ENCODE peak calls at places on chromosomes 6 and 20, in five cellular contexts. O is foreskin fibroblast, F is body of pancreas, J is kidney, M is ascending aorta. U is an unnamed sample.

GRCh38 chr6:22600059-22600458 is 30.7 kb downstream of the HDGFL1 start:
- DNase-seq in J (no peak), F (no peak), O (peak), M (no peak), U (no peak)

GRCh38 chr6:69816569-69816968 is 19.8 kb upstream of the LMBRD1 start:
- DNase-seq in M (no peak), J (no peak), O (no peak), F (no peak), U (no peak)

GRCh38 chr6:154558984-154559383 is 48.5 kb upstream of the CNKSR3 start:
- DNase-seq in J (no peak), O (no peak), F (no peak), M (no peak), U (no peak)

GRCh38 chr6:45930419-45931059 is 85.1 kb downstream of the CLIC5 start:
- DNase-seq in M (no peak), O (peak), F (peak), J (peak), U (peak)

GRCh38 chr6:39225946-39226437 is 3.3 kb downstream of the KCNK5 start:
- DNase-seq in J (no peak), M (no peak), O (no peak), F (no peak), U (no peak)

GRCh38 chr6:41939091-41939847 is 2.3 kb downstream of the CCND3 start:
- DNase-seq in J (no peak), M (no peak), F (no peak), O (peak), U (no peak)

GRCh38 chr6:3669916-3670315 is 81.6 kb downstream of the PXDC1 start:
- DNase-seq in J (no peak), O (no peak), F (no peak), M (no peak), U (no peak)

GRCh38 chr6:102204336-102204735 is 810.8 kb downstream of the GRIK2 start:
- DNase-seq in J (no peak), M (no peak), F (no peak), O (no peak), U (no peak)

GRCh38 chr6:157985378-157986155 is 3.9 kb downstream of the SYNJ2 start:
- DNase-seq in O (peak), J (no peak), M (no peak), F (no peak), U (no peak)

GRCh38 chr6:93040375-93040774 is 379.0 kb downstream of the EPHA7 start:
- DNase-seq in F (no peak), O (no peak), J (no peak), M (no peak), U (peak)

GRCh38 chr6:157486632-157487031 is 105.6 kb downstream of the ZDHHC14 start:
- DNase-seq in M (no peak), J (no peak), O (no peak), F (no peak), U (no peak)

GRCh38 chr6:104256547-104257144 is 603.1 kb downstream of the HACE1 start:
- DNase-seq in O (no peak), F (no peak), J (no peak), M (no peak), U (no peak)

GRCh38 chr20:39893013-39893685 is 795.9 kb downstream of the MAFB start:
- DNase-seq in F (no peak), O (peak), J (no peak), M (no peak), U (peak)

GRCh38 chr6:41578714-41579610 is 32.8 kb downstream of the FOXP4 start:
- DNase-seq in J (no peak), M (no peak), F (no peak), O (peak), U (no peak)

GRCh38 chr6:79544939-79545450 is 7.8 kb upstream of the LCA5 start:
- DNase-seq in M (peak), O (peak), J (peak), F (peak), U (peak)

GRCh38 chr6:30495993-30496392 is 6.7 kb downstream of the HLA-E start:
- DNase-seq in F (no peak), O (no peak), M (no peak), J (no peak), U (no peak)

GRCh38 chr20:38855356-38855755 is 49.9 kb downstream of the PPP1R16B start:
- DNase-seq in F (no peak), M (no peak), J (no peak), O (peak), U (no peak)

GRCh38 chr6:111795558-111795957 is 77.7 kb downstream of the FYN start:
- DNase-seq in O (no peak), J (no peak), M (no peak), F (no peak), U (no peak)

GRCh38 chr20:23868321-23868720 is 11.2 kb downstream of the CST5 start:
- DNase-seq in M (no peak), O (no peak), J (no peak), F (no peak), U (no peak)

GRCh38 chr6:139533573-139534471 is 159.4 kb upstream of the CITED2 start:
- DNase-seq in M (no peak), J (peak), O (peak), F (peak), U (peak)

GRCh38 chr6:119495230-119495683 is 145.7 kb upstream of the MAN1A1 start:
- DNase-seq in M (no peak), O (no peak), F (peak), J (no peak), U (no peak)

GRCh38 chr6:104182811-104183210 is 676.9 kb downstream of the HACE1 start:
- DNase-seq in O (peak), F (no peak), M (no peak), J (no peak), U (peak)

GRCh38 chr6:13810688-13811446 is 3.5 kb downstream of the MCUR1 start:
- DNase-seq in F (no peak), J (no peak), M (no peak), O (peak), U (no peak)

GRCh38 chr6:165841153-165841558 is 178.1 kb upstream of the PDE10A start:
- DNase-seq in O (no peak), F (no peak), J (no peak), M (no peak), U (no peak)

GRCh38 chr6:13762648-13763441 is 51.2 kb upstream of the RANBP9 start:
- DNase-seq in J (no peak), F (no peak), M (peak), O (peak), U (peak)

GRCh38 chr6:127420558-127420957 is 38.6 kb downstream of the KIAA0408 start:
- DNase-seq in J (no peak), M (peak), F (peak), O (peak), U (peak)

GRCh38 chr20:7775072-7775471 is 165.2 kb downstream of the HAO1 start:
- DNase-seq in J (no peak), O (peak), F (no peak), M (no peak), U (no peak)

GRCh38 chr6:2468601-2468955 is 223.2 kb upstream of the GMDS start:
- DNase-seq in M (no peak), F (no peak), O (no peak), J (no peak), U (no peak)

GRCh38 chr6:135271626-135272025 is 90.5 kb downstream of the MYB start:
- DNase-seq in M (no peak), F (no peak), J (no peak), O (no peak), U (no peak)
- H3K4me3 ChIP-seq in M (no peak), F (no peak), J (no peak), O (no peak), U (no peak)

GRCh38 chr20:22414354-22414753 is 170.0 kb downstream of the FOXA2 start:
- DNase-seq in O (no peak), F (no peak), J (no peak), M (no peak), U (no peak)
- TF ChIP-seq CTCF in O (no peak), F (no peak), J (no peak), M (no peak), U (no peak)

DNA sequence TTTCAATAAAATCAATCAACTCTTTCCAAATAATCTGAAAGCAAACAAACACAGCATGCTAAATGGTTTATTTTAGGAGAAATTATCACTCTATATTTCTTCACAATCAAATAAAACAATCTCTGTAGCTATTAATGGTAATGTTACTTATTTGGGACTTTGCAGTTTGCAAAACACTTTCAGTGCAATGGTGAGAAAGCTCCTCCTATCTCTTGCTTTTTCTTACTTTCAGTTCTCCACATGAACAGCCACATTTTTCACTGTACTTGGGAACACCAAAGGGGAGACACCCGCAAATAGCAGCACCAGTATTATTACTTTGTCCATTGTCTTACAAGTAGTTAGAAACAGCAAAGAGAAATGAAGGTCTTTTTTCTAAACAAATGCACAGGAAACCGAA is 92.4 kb downstream of the DST start:
- DNase-seq in M (no peak), O (no peak), F (no peak), J (no peak), U (no peak)
- H3K4me3 ChIP-seq in M (peak), O (no peak), F (no peak), J (no peak), U (no peak)

GRCh38 chr6:17011985-17012384 is 89.9 kb upstream of the STMND1 start:
- DNase-seq in F (peak), J (no peak), O (no peak), M (no peak), U (no peak)

GRCh38 chr6:17013701-17014100 is 88.1 kb upstream of the STMND1 start:
- DNase-seq in O (peak), M (no peak), F (no peak), J (no peak), U (peak)

GRCh38 chr6:17015144-17015543 is 86.7 kb upstream of the STMND1 start:
- DNase-seq in M (no peak), F (no peak), J (no peak), O (peak), U (peak)

GRCh38 chr6:17015551-17016381 is 86.1 kb upstream of the STMND1 start:
- DNase-seq in F (no peak), J (peak), O (peak), M (no peak), U (no peak)

DNA sequence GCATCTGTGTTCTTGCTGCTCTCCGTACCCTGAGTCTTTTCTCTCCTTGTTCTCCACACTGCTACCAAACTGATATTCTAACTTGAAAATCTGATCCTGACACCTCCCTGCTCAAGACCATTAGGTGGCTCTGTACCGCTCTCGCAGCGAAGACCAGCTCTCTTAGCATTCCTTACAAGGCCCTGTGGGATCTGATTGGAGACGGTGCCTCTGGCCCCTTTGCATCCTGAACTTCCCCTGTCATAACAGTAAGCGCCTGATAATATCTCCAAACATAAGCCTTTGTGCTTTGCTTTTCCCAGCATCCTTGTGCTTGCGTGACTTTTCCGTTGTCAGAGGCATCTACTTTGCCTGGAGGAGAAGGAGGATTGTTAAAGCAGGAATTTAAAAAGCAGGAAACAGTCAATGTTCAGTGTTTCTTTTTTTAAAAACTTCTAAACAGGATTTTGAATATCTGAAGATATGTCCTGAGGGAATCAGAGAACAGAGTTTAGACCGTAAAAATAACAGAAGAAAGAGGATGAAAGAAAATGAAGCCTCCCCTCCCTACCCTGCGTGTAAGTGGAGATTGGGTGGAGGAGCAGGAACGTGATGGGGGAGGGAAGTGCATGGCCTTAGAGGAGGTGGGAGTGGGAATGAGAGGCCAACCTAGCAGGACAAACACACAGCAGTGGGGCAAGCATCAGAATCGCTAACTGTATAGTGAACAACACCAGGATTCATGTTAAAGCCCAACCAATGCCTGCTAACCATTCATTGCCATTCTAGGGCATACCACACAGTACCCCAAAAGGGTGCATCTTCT is 89.2 kb upstream of the STMND1 start:
- DNase-seq in O (peak), M (no peak), F (no peak), J (no peak), U (no peak)
- TF ChIP-seq CTCF in O (peak), M (no peak), F (peak), J (peak), U (no peak)

DNA sequence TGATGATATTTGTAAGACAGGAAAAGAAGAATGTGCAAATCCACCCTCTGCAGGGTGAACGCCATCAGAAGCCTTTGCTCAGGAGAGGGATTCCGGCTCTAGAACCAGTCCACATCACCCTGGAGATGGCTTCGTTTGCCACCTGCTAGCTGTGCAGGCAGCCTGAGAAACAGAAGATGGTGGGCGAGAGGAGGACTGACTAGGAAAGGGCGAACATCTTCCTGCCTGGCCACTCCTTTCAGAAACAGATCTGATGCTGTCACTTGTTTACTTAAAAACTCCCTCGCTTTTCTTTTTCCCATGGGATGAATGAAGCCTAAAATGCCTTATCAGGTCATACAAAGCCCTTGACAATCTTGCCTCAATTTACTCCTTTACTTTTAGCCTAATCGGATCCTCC is 1.2 kb downstream of the PTPRA start:
- DNase-seq in O (peak), M (no peak), F (no peak), J (no peak), U (no peak)
- H3K4me3 ChIP-seq in O (peak), M (peak), F (peak), J (peak), U (peak)

DNA sequence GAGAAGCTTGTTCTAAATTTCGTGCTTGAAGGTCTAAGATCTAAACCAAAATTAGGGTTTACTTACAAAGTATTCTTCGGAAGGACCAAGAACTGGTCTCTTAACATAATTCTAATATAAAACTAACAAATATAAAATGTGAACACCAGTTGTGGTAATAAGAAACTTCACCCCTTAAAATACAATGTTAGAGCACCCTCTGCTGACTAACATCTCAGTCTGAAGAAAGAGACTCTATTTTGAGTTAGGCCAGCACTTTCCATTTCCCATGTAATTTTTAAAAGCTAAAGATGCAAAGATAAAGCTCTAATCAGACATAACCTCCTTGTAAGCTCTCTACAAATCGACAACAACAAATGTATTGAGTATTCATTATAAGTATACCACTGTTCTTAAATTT is 24.6 kb downstream of the ATG5 start:
- DNase-seq in M (no peak), F (no peak), J (no peak), O (peak), U (peak)
- TF ChIP-seq CTCF in M (peak), F (peak), J (peak), O (peak), U (peak)

GRCh38 chr20:45374101-45374467 is 4.0 kb downstream of the TP53TG5 start:
- DNase-seq in J (no peak), O (no peak), M (no peak), F (no peak), U (no peak)
- H3K4me3 ChIP-seq in J (peak), O (peak), M (peak), F (no peak), U (peak)

GRCh38 chr20:26243731-26244130 is 547.1 kb upstream of the ZNF337 start:
- DNase-seq in M (no peak), O (no peak), J (no peak), F (no peak), U (no peak)
- TF ChIP-seq CTCF in M (no peak), O (no peak), J (no peak), F (no peak), U (no peak)